ENCODE peak calls at places on chromosomes 13 and 19, in four cellular contexts. One of them, this sample, is unnamed.
A peak's percentile ranks its signal among the peaks of the same experiment; 100 is the strongest.

GRCh38 chr13:46509981-46510380 is 43.0 kb upstream of the LRCH1 start:
- DNase-seq in choroid plexus epithelial cell: no peak
- DNase-seq in A673: no peak
- DNase-seq in kidney epithelial cell: no peak
- DNase-seq in this sample: no peak

GRCh38 chr19:638901-639250 is 803 bp upstream of the FGF22 start:
- DNase-seq in choroid plexus epithelial cell: no peak
- DNase-seq in kidney epithelial cell: no peak
- DNase-seq in A673: no peak
- DNase-seq in this sample: no peak

GRCh38 chr13:62875118-62875640 is 1459.5 kb upstream of the PCDH20 start:
- DNase-seq in A673: peak; percentile 60
- DNase-seq in choroid plexus epithelial cell: no peak
- DNase-seq in kidney epithelial cell: no peak
- DNase-seq in this sample: peak; percentile 3

GRCh38 chr13:36919206-36919832 is 719 bp downstream of the SMAD9 start:
- DNase-seq in A673: peak; percentile 73
- DNase-seq in kidney epithelial cell: no peak
- DNase-seq in choroid plexus epithelial cell: peak; percentile 20
- DNase-seq in this sample: peak; percentile 39

GRCh38 chr19:55348317-55349034 is 6.0 kb downstream of the COX6B2 start:
- DNase-seq in A673: no peak
- DNase-seq in kidney epithelial cell: no peak
- DNase-seq in choroid plexus epithelial cell: no peak
- DNase-seq in this sample: no peak

GRCh38 chr19:21474671-21475181 is 30.7 kb upstream of the ZNF429 start:
- DNase-seq in kidney epithelial cell: peak; percentile 4
- DNase-seq in choroid plexus epithelial cell: peak; percentile 58
- DNase-seq in A673: no peak
- DNase-seq in this sample: peak; percentile 71

GRCh38 chr13:45807520-45808099 is 43.9 kb downstream of the SIAH3 start:
- DNase-seq in choroid plexus epithelial cell: peak; percentile 66
- DNase-seq in kidney epithelial cell: peak; percentile 48
- DNase-seq in A673: peak; percentile 73
- DNase-seq in this sample: peak; percentile 50

GRCh38 chr19:33471111-33471996 is 50.2 kb downstream of the PEPD start:
- DNase-seq in choroid plexus epithelial cell: no peak
- DNase-seq in A673: no peak
- DNase-seq in kidney epithelial cell: no peak
- DNase-seq in this sample: no peak

GRCh38 chr13:97188207-97188606 is 33.9 kb upstream of the MBNL2 start:
- DNase-seq in A673: no peak
- DNase-seq in kidney epithelial cell: no peak
- DNase-seq in choroid plexus epithelial cell: no peak
- DNase-seq in this sample: no peak

GRCh38 chr19:47544476-47544875 is 28.5 kb downstream of the ZNF541 start:
- DNase-seq in choroid plexus epithelial cell: no peak
- DNase-seq in A673: no peak
- DNase-seq in kidney epithelial cell: no peak
- DNase-seq in this sample: no peak

GRCh38 chr13:21528616-21529015 is 69.5 kb upstream of the ZDHHC20 start:
- DNase-seq in choroid plexus epithelial cell: peak; percentile 67
- DNase-seq in A673: peak; percentile 40
- DNase-seq in kidney epithelial cell: peak; percentile 26
- DNase-seq in this sample: peak; percentile 59

GRCh38 chr13:22053053-22053452 is 382.2 kb downstream of the FGF9 start:
- DNase-seq in kidney epithelial cell: no peak
- DNase-seq in choroid plexus epithelial cell: no peak
- DNase-seq in A673: no peak
- DNase-seq in this sample: no peak

GRCh38 chr19:444677-445210 is 16.1 kb downstream of the SHC2 start:
- DNase-seq in choroid plexus epithelial cell: no peak
- DNase-seq in kidney epithelial cell: no peak
- DNase-seq in A673: no peak
- DNase-seq in this sample: no peak

GRCh38 chr13:111542530-111543341 is 222.3 kb downstream of the TEX29 start:
- DNase-seq in kidney epithelial cell: no peak
- DNase-seq in A673: no peak
- DNase-seq in choroid plexus epithelial cell: no peak
- DNase-seq in this sample: no peak

GRCh38 chr19:56838930-56839664 is 1.4 kb downstream of the PEG3 start:
- DNase-seq in choroid plexus epithelial cell: peak; percentile 75
- DNase-seq in A673: peak; percentile 97
- DNase-seq in kidney epithelial cell: peak; percentile 85
- DNase-seq in this sample: peak; percentile 96

GRCh38 chr13:19183676-19184075 is 2.1 kb upstream of the TUBA3C start:
- DNase-seq in A673: no peak
- DNase-seq in choroid plexus epithelial cell: no peak
- DNase-seq in kidney epithelial cell: no peak
- DNase-seq in this sample: no peak
- TF ChIP-seq CTCF in A673: no peak
- TF ChIP-seq CTCF in choroid plexus epithelial cell: no peak
- TF ChIP-seq CTCF in kidney epithelial cell: no peak
- TF ChIP-seq CTCF in this sample: no peak

GRCh38 chr13:103040006-103040405 is 26.2 kb downstream of the SLC10A2 start:
- DNase-seq in kidney epithelial cell: no peak
- DNase-seq in choroid plexus epithelial cell: no peak
- DNase-seq in A673: no peak
- DNase-seq in this sample: no peak
- H3K4me3 ChIP-seq in kidney epithelial cell: no peak overlapping the region
- H3K4me3 ChIP-seq in choroid plexus epithelial cell: no peak overlapping the region
- H3K4me3 ChIP-seq in A673: no peak overlapping the region
- H3K4me3 ChIP-seq in this sample: no peak overlapping the region

GRCh38 chr19:46159418-46159817 is 11.4 kb downstream of the IGFL2 start:
- DNase-seq in A673: no peak
- DNase-seq in choroid plexus epithelial cell: no peak
- DNase-seq in kidney epithelial cell: no peak
- DNase-seq in this sample: no peak

GRCh38 chr19:46150606-46151005 is 2.6 kb downstream of the IGFL2 start:
- DNase-seq in A673: no peak
- DNase-seq in choroid plexus epithelial cell: no peak
- DNase-seq in kidney epithelial cell: no peak
- DNase-seq in this sample: no peak

GRCh38 chr19:46159893-46160775 is 12.1 kb downstream of the IGFL2 start:
- DNase-seq in A673: no peak
- DNase-seq in kidney epithelial cell: no peak
- DNase-seq in choroid plexus epithelial cell: no peak
- DNase-seq in this sample: no peak

DNA sequence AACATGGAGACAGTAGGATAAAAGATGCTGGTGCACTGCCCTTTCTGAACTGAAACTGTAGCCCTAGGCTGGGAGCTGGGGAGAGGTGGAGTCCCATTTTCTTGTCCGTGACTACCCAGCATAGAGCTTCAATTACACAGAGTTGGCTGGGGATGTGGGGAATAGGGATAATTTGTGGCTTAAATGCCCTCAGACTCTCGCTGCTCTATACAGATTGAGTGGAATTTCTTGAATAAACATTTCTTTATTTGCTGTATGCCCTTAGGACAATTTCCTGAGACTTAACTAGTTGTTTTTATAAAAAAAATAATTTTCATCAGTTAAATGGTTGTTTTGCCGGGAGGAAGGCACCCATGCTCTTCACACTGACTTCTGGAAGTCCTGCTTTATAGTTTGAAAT is 7.2 kb downstream of the IGFL2 start:
- DNase-seq in kidney epithelial cell: no peak
- DNase-seq in choroid plexus epithelial cell: no peak
- DNase-seq in A673: no peak
- DNase-seq in this sample: no peak
- TF ChIP-seq CTCF in kidney epithelial cell: no peak
- TF ChIP-seq CTCF in choroid plexus epithelial cell: no peak
- TF ChIP-seq CTCF in A673: no peak
- TF ChIP-seq CTCF in this sample: no peak

GRCh38 chr19:40370997-40371801 is 18.8 kb downstream of the HIPK4 start:
- DNase-seq in A673: peak; percentile 26
- DNase-seq in kidney epithelial cell: no peak
- DNase-seq in choroid plexus epithelial cell: no peak
- DNase-seq in this sample: no peak

GRCh38 chr19:40377876-40378385 is 12.1 kb downstream of the HIPK4 start:
- DNase-seq in choroid plexus epithelial cell: no peak
- DNase-seq in A673: no peak
- DNase-seq in kidney epithelial cell: no peak
- DNase-seq in this sample: no peak

GRCh38 chr19:40371802-40372122 is 18.2 kb downstream of the HIPK4 start:
- DNase-seq in kidney epithelial cell: no peak
- DNase-seq in choroid plexus epithelial cell: no peak
- DNase-seq in A673: no peak
- DNase-seq in this sample: no peak

GRCh38 chr19:40376286-40376862 is 13.6 kb downstream of the HIPK4 start:
- DNase-seq in choroid plexus epithelial cell: no peak
- DNase-seq in kidney epithelial cell: no peak
- DNase-seq in A673: no peak
- DNase-seq in this sample: no peak

GRCh38 chr19:40374084-40374483 is 15.9 kb downstream of the HIPK4 start:
- DNase-seq in kidney epithelial cell: no peak
- DNase-seq in choroid plexus epithelial cell: no peak
- DNase-seq in A673: no peak
- DNase-seq in this sample: no peak
- H3K4me3 ChIP-seq in kidney epithelial cell: no peak overlapping the region
- H3K4me3 ChIP-seq in choroid plexus epithelial cell: no peak overlapping the region
- H3K4me3 ChIP-seq in A673: no peak overlapping the region
- H3K4me3 ChIP-seq in this sample: no peak overlapping the region

GRCh38 chr19:4606181-4606580 is 33.1 kb upstream of the TNFAIP8L1 start:
- DNase-seq in A673: no peak
- DNase-seq in choroid plexus epithelial cell: no peak
- DNase-seq in kidney epithelial cell: no peak
- DNase-seq in this sample: no peak

GRCh38 chr19:4606921-4607678 is 32.2 kb upstream of the TNFAIP8L1 start:
- DNase-seq in choroid plexus epithelial cell: no peak
- DNase-seq in kidney epithelial cell: no peak
- DNase-seq in A673: peak; percentile 53
- DNase-seq in this sample: peak; percentile 70

GRCh38 chr19:4604912-4605311 is 34.4 kb upstream of the TNFAIP8L1 start:
- DNase-seq in A673: no peak
- DNase-seq in choroid plexus epithelial cell: no peak
- DNase-seq in kidney epithelial cell: no peak
- DNase-seq in this sample: no peak

GRCh38 chr19:4613258-4613751 is 26.0 kb upstream of the TNFAIP8L1 start:
- DNase-seq in A673: no peak
- DNase-seq in choroid plexus epithelial cell: no peak
- DNase-seq in kidney epithelial cell: no peak
- DNase-seq in this sample: no peak

GRCh38 chr19:4609878-4610511 is 29.3 kb upstream of the TNFAIP8L1 start:
- DNase-seq in kidney epithelial cell: no peak
- DNase-seq in choroid plexus epithelial cell: no peak
- DNase-seq in A673: no peak
- DNase-seq in this sample: no peak
- TF ChIP-seq CTCF in kidney epithelial cell: peak; percentile 4
- TF ChIP-seq CTCF in choroid plexus epithelial cell: no peak
- TF ChIP-seq CTCF in A673: no peak
- TF ChIP-seq CTCF in this sample: no peak

GRCh38 chr19:3983542-3983914 is 1.7 kb downstream of the EEF2 start:
- DNase-seq in choroid plexus epithelial cell: no peak
- DNase-seq in kidney epithelial cell: no peak
- DNase-seq in A673: no peak
- DNase-seq in this sample: no peak
- H3K4me3 ChIP-seq in choroid plexus epithelial cell: peak overlapping the region; percentile 98
- H3K4me3 ChIP-seq in kidney epithelial cell: peak overlapping the region; percentile 92
- H3K4me3 ChIP-seq in A673: peak overlapping the region; percentile 98
- H3K4me3 ChIP-seq in this sample: peak overlapping the region; percentile 95

GRCh38 chr19:16257509-16258002 is 59.8 kb downstream of the AP1M1 start:
- DNase-seq in kidney epithelial cell: no peak
- DNase-seq in A673: no peak
- DNase-seq in choroid plexus epithelial cell: no peak
- DNase-seq in this sample: no peak

GRCh38 chr19:16260794-16261161 is 63.1 kb downstream of the AP1M1 start:
- DNase-seq in A673: no peak
- DNase-seq in choroid plexus epithelial cell: no peak
- DNase-seq in kidney epithelial cell: no peak
- DNase-seq in this sample: no peak

GRCh38 chr19:16258440-16258903 is 60.8 kb downstream of the AP1M1 start:
- DNase-seq in kidney epithelial cell: no peak
- DNase-seq in A673: no peak
- DNase-seq in choroid plexus epithelial cell: peak; percentile 16
- DNase-seq in this sample: peak; percentile 61

GRCh38 chr19:16260160-16260793 is 62.6 kb downstream of the AP1M1 start:
- DNase-seq in A673: no peak
- DNase-seq in kidney epithelial cell: no peak
- DNase-seq in choroid plexus epithelial cell: no peak
- DNase-seq in this sample: no peak

GRCh38 chr19:16259385-16260159 is 61.9 kb downstream of the AP1M1 start:
- DNase-seq in kidney epithelial cell: no peak
- DNase-seq in A673: no peak
- DNase-seq in choroid plexus epithelial cell: no peak
- DNase-seq in this sample: no peak
- TF ChIP-seq CTCF in kidney epithelial cell: no peak
- TF ChIP-seq CTCF in A673: no peak
- TF ChIP-seq CTCF in choroid plexus epithelial cell: no peak
- TF ChIP-seq CTCF in this sample: no peak

This sample was measured in cardiac fibroblast.